ENCODE peak calls at places on chromosomes 6 and 20, in four cellular contexts. One of them, this sample, is unnamed.

GRCh38 chr6:168181316-168181715 is 102.3 kb upstream of the FRMD1 start:
- DNase-seq in AG10803: no peak
- DNase-seq in cardiac muscle cell: no peak
- DNase-seq in ovary: no peak
- DNase-seq in this sample: no peak

GRCh38 chr6:33771342-33772113 is 17.4 kb downstream of the LEMD2 start:
- DNase-seq in AG10803: peak
- DNase-seq in cardiac muscle cell: peak
- DNase-seq in ovary: peak
- DNase-seq in this sample: peak

GRCh38 chr6:157760589-157761330 is 62.3 kb upstream of the SNX9 start:
- DNase-seq in AG10803: peak
- DNase-seq in cardiac muscle cell: no peak
- DNase-seq in ovary: no peak
- DNase-seq in this sample: peak

GRCh38 chr6:122789862-122790739 is 1.0 kb downstream of the SMPDL3A start:
- DNase-seq in AG10803: peak
- DNase-seq in cardiac muscle cell: peak
- DNase-seq in ovary: no peak
- DNase-seq in this sample: no peak

GRCh38 chr6:8301502-8301901 is 133.8 kb downstream of the SLC35B3 start:
- DNase-seq in AG10803: no peak
- DNase-seq in cardiac muscle cell: no peak
- DNase-seq in ovary: no peak
- DNase-seq in this sample: no peak

GRCh38 chr6:125584468-125584939 is 164.9 kb upstream of the HEY2 start:
- DNase-seq in AG10803: no peak
- DNase-seq in cardiac muscle cell: peak
- DNase-seq in ovary: no peak
- DNase-seq in this sample: no peak

GRCh38 chr20:62413896-62414481 is 6.9 kb upstream of the CABLES2 start:
- DNase-seq in AG10803: no peak
- DNase-seq in cardiac muscle cell: no peak
- DNase-seq in ovary: no peak
- DNase-seq in this sample: no peak

GRCh38 chr20:50350510-50351249 is 159.5 kb upstream of the PTPN1 start:
- DNase-seq in AG10803: no peak
- DNase-seq in cardiac muscle cell: no peak
- DNase-seq in ovary: no peak
- DNase-seq in this sample: no peak

GRCh38 chr6:108944707-108945685 is 96.8 kb downstream of the ARMC2 start:
- DNase-seq in AG10803: peak
- DNase-seq in cardiac muscle cell: no peak
- DNase-seq in ovary: peak
- DNase-seq in this sample: peak

GRCh38 chr6:4670824-4671409 is 105.3 kb upstream of the CDYL start:
- DNase-seq in AG10803: no peak
- DNase-seq in cardiac muscle cell: no peak
- DNase-seq in ovary: no peak
- DNase-seq in this sample: no peak

GRCh38 chr6:138593100-138593877 is 94.0 kb upstream of the NHSL1 start:
- DNase-seq in AG10803: peak
- DNase-seq in cardiac muscle cell: no peak
- DNase-seq in ovary: no peak
- DNase-seq in this sample: peak

GRCh38 chr20:22687676-22688360 is 103.4 kb upstream of the FOXA2 start:
- DNase-seq in AG10803: no peak
- DNase-seq in cardiac muscle cell: no peak
- DNase-seq in ovary: no peak
- DNase-seq in this sample: no peak

GRCh38 chr6:69311888-69312287 is 484.9 kb downstream of the LMBRD1 start:
- DNase-seq in AG10803: no peak
- DNase-seq in cardiac muscle cell: no peak
- DNase-seq in ovary: no peak
- DNase-seq in this sample: no peak

GRCh38 chr6:14540276-14540675 is 422.7 kb downstream of the CD83 start:
- DNase-seq in AG10803: no peak
- DNase-seq in cardiac muscle cell: no peak
- DNase-seq in ovary: no peak
- DNase-seq in this sample: no peak

GRCh38 chr20:62483613-62484468 is 8.0 kb upstream of the GATA5 start:
- DNase-seq in AG10803: no peak
- DNase-seq in cardiac muscle cell: no peak
- DNase-seq in ovary: no peak
- DNase-seq in this sample: no peak

GRCh38 chr6:115665310-115665709 is 395.4 kb downstream of the FRK start:
- DNase-seq in AG10803: no peak
- DNase-seq in cardiac muscle cell: no peak
- DNase-seq in ovary: no peak
- DNase-seq in this sample: no peak
- TF ChIP-seq CTCF in AG10803: no peak
- TF ChIP-seq CTCF in cardiac muscle cell: no peak
- TF ChIP-seq CTCF in ovary: no peak
- TF ChIP-seq CTCF in this sample: no peak

GRCh38 chr6:41334482-41335023 is 855 bp upstream of the NCR2 start:
- DNase-seq in AG10803: no peak
- DNase-seq in cardiac muscle cell: no peak
- DNase-seq in ovary: no peak
- DNase-seq in this sample: no peak
- TF ChIP-seq CTCF in AG10803: peak
- TF ChIP-seq CTCF in cardiac muscle cell: peak
- TF ChIP-seq CTCF in ovary: no peak
- TF ChIP-seq CTCF in this sample: no peak

GRCh38 chr20:15179426-15180190 is 842.2 kb upstream of the FLRT3 start:
- DNase-seq in AG10803: no peak
- DNase-seq in cardiac muscle cell: no peak
- DNase-seq in ovary: no peak
- DNase-seq in this sample: no peak

GRCh38 chr20:15176929-15177328 is 839.5 kb upstream of the FLRT3 start:
- DNase-seq in AG10803: no peak
- DNase-seq in cardiac muscle cell: no peak
- DNase-seq in ovary: no peak
- DNase-seq in this sample: no peak

DNA sequence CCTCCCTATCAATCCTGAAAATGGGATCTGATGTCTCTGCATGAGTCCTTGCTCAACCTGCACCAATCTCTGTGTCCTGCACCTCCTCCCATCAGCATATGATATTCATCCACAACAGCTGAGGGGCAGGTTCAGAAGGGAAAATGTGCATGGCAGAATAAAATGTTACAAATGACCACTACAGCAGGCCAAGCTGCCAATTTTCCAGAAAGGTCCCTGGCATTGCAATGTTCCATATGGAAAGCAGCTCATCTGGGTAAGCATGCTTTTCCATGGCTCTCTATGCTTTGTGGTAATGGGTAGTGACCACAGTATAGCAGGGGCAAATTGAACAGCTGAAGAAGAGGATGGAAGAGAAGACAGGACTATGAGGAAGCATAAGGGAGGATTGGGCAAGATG is 841.2 kb upstream of the FLRT3 start:
- DNase-seq in AG10803: no peak
- DNase-seq in cardiac muscle cell: no peak
- DNase-seq in ovary: no peak
- DNase-seq in this sample: no peak
- TF ChIP-seq CTCF in AG10803: no peak
- TF ChIP-seq CTCF in cardiac muscle cell: no peak
- TF ChIP-seq CTCF in ovary: no peak
- TF ChIP-seq CTCF in this sample: no peak

GRCh38 chr6:40898073-40898472 is 140.9 kb downstream of the UNC5CL start:
- DNase-seq in AG10803: no peak
- DNase-seq in cardiac muscle cell: no peak
- DNase-seq in ovary: no peak
- DNase-seq in this sample: no peak

GRCh38 chr6:40896696-40897095 is 142.3 kb downstream of the UNC5CL start:
- DNase-seq in AG10803: no peak
- DNase-seq in cardiac muscle cell: no peak
- DNase-seq in ovary: peak
- DNase-seq in this sample: no peak

GRCh38 chr6:40897390-40898003 is 141.5 kb downstream of the UNC5CL start:
- DNase-seq in AG10803: no peak
- DNase-seq in cardiac muscle cell: no peak
- DNase-seq in ovary: no peak
- DNase-seq in this sample: no peak

GRCh38 chr6:40893021-40893420 is 146.0 kb downstream of the UNC5CL start:
- DNase-seq in AG10803: no peak
- DNase-seq in cardiac muscle cell: no peak
- DNase-seq in ovary: no peak
- DNase-seq in this sample: no peak

DNA sequence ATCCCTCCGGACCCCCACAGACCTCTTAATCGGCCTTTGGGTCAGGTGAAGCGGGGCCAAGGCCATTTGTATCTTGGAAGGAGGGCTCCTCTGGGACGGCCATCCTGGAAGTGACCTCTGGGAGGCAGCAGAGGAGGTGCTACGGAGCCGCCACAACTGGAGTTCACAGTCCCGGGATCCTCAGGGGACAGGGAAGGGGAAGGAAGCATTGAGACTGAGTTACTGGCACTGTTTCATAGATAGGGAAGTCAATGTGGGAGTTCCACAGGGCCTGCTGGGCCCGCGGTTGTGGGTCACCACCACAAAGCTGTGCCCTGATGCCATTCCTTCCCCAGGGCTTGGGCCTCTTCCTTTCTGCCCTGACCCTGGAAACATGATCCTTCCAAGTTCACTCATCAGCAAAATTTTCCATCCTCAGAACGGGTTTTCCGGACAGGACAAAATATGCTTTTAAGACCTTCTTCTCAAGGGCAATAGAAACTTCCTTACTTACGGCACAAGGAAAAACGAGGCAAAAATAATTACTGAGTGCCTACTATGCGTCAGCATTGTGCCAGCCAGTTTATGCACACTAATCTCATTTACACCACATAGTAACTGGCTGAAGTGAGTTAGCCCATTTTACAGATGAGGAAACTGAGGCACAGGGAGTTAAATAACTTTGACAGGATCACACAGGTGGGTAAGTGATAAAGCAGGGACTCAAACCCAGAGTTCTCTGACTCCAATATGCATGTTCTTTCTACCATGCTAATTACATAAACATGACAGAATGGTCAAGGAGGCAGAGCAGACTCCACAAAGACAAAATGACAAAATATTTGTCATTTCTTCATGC is 143.8 kb downstream of the UNC5CL start:
- DNase-seq in AG10803: peak
- DNase-seq in cardiac muscle cell: peak
- DNase-seq in ovary: peak
- DNase-seq in this sample: no peak
- TF ChIP-seq CTCF in AG10803: peak
- TF ChIP-seq CTCF in cardiac muscle cell: peak
- TF ChIP-seq CTCF in ovary: peak
- TF ChIP-seq CTCF in this sample: peak

This sample was measured in BJ.